ENCODE peak calls at places on chromosomes 12 and 14, in seven cellular contexts. One of them, this sample, is unnamed.

GRCh38 chr12:103664626-103665025 is 77.6 kb downstream of the STAB2 start:
- DNase-seq in fibroblast of pulmonary artery: no peak
- DNase-seq in stimulated activated CD4-positive, alpha-beta T cell treated with anti-CD3 and anti-CD28 coated beads, Interleukin-2, amount 100 ng/mL, for 48 hours: no peak
- DNase-seq in heart right ventricle: no peak
- DNase-seq in fibroblast of lung: no peak
- DNase-seq in natural killer cell: no peak
- DNase-seq in sciatic nerve: no peak
- DNase-seq in this sample: no peak

GRCh38 chr12:100375023-100375737 is 18.3 kb downstream of the SLC17A8 start:
- DNase-seq in fibroblast of lung: peak
- DNase-seq in fibroblast of pulmonary artery: peak
- DNase-seq in heart right ventricle: peak
- DNase-seq in stimulated activated CD4-positive, alpha-beta T cell treated with anti-CD3 and anti-CD28 coated beads, Interleukin-2, amount 100 ng/mL, for 48 hours: no peak
- DNase-seq in sciatic nerve: peak
- DNase-seq in natural killer cell: no peak
- DNase-seq in this sample: no peak

GRCh38 chr14:21626491-21627230 is 8.1 kb downstream of the OR10G2 start:
- DNase-seq in fibroblast of pulmonary artery: no peak
- DNase-seq in stimulated activated CD4-positive, alpha-beta T cell treated with anti-CD3 and anti-CD28 coated beads, Interleukin-2, amount 100 ng/mL, for 48 hours: no peak
- DNase-seq in heart right ventricle: no peak
- DNase-seq in sciatic nerve: no peak
- DNase-seq in fibroblast of lung: no peak
- DNase-seq in natural killer cell: no peak
- DNase-seq in this sample: no peak

GRCh38 chr12:72209096-72209495 is 63.1 kb upstream of the TRHDE start:
- DNase-seq in fibroblast of pulmonary artery: no peak
- DNase-seq in natural killer cell: no peak
- DNase-seq in stimulated activated CD4-positive, alpha-beta T cell treated with anti-CD3 and anti-CD28 coated beads, Interleukin-2, amount 100 ng/mL, for 48 hours: no peak
- DNase-seq in fibroblast of lung: no peak
- DNase-seq in sciatic nerve: no peak
- DNase-seq in heart right ventricle: no peak
- DNase-seq in this sample: no peak

GRCh38 chr14:89621009-89621421 is 204.0 kb upstream of the FOXN3 start:
- DNase-seq in fibroblast of lung: no peak
- DNase-seq in fibroblast of pulmonary artery: no peak
- DNase-seq in natural killer cell: no peak
- DNase-seq in stimulated activated CD4-positive, alpha-beta T cell treated with anti-CD3 and anti-CD28 coated beads, Interleukin-2, amount 100 ng/mL, for 48 hours: peak
- DNase-seq in sciatic nerve: no peak
- DNase-seq in heart right ventricle: no peak
- DNase-seq in this sample: no peak

GRCh38 chr12:58670623-58671022 is 249.7 kb downstream of the LRIG3 start:
- DNase-seq in heart right ventricle: no peak
- DNase-seq in sciatic nerve: no peak
- DNase-seq in natural killer cell: no peak
- DNase-seq in fibroblast of pulmonary artery: no peak
- DNase-seq in fibroblast of lung: peak
- DNase-seq in stimulated activated CD4-positive, alpha-beta T cell treated with anti-CD3 and anti-CD28 coated beads, Interleukin-2, amount 100 ng/mL, for 48 hours: no peak
- DNase-seq in this sample: no peak

GRCh38 chr12:76152161-76152807 is 67.8 kb upstream of the NAP1L1 start:
- DNase-seq in natural killer cell: no peak
- DNase-seq in stimulated activated CD4-positive, alpha-beta T cell treated with anti-CD3 and anti-CD28 coated beads, Interleukin-2, amount 100 ng/mL, for 48 hours: no peak
- DNase-seq in heart right ventricle: no peak
- DNase-seq in fibroblast of pulmonary artery: peak
- DNase-seq in sciatic nerve: no peak
- DNase-seq in fibroblast of lung: no peak
- DNase-seq in this sample: no peak

GRCh38 chr12:71415336-71416231 is 24.0 kb upstream of the LGR5 start:
- DNase-seq in fibroblast of pulmonary artery: peak
- DNase-seq in fibroblast of lung: peak
- DNase-seq in stimulated activated CD4-positive, alpha-beta T cell treated with anti-CD3 and anti-CD28 coated beads, Interleukin-2, amount 100 ng/mL, for 48 hours: no peak
- DNase-seq in natural killer cell: no peak
- DNase-seq in sciatic nerve: no peak
- DNase-seq in heart right ventricle: peak
- DNase-seq in this sample: no peak

GRCh38 chr14:81386379-81386778 is 13.7 kb downstream of the STON2 start:
- DNase-seq in fibroblast of pulmonary artery: no peak
- DNase-seq in heart right ventricle: no peak
- DNase-seq in natural killer cell: no peak
- DNase-seq in stimulated activated CD4-positive, alpha-beta T cell treated with anti-CD3 and anti-CD28 coated beads, Interleukin-2, amount 100 ng/mL, for 48 hours: no peak
- DNase-seq in fibroblast of lung: no peak
- DNase-seq in sciatic nerve: no peak
- DNase-seq in this sample: no peak

GRCh38 chr12:57518920-57519757 is 1.2 kb downstream of the DDIT3 start:
- DNase-seq in fibroblast of pulmonary artery: peak
- DNase-seq in sciatic nerve: no peak
- DNase-seq in fibroblast of lung: peak
- DNase-seq in stimulated activated CD4-positive, alpha-beta T cell treated with anti-CD3 and anti-CD28 coated beads, Interleukin-2, amount 100 ng/mL, for 48 hours: no peak
- DNase-seq in heart right ventricle: peak
- DNase-seq in natural killer cell: no peak
- DNase-seq in this sample: peak

GRCh38 chr12:39138268-39138667 is 232.9 kb upstream of the CPNE8 start:
- DNase-seq in stimulated activated CD4-positive, alpha-beta T cell treated with anti-CD3 and anti-CD28 coated beads, Interleukin-2, amount 100 ng/mL, for 48 hours: no peak
- DNase-seq in fibroblast of pulmonary artery: no peak
- DNase-seq in natural killer cell: no peak
- DNase-seq in heart right ventricle: no peak
- DNase-seq in fibroblast of lung: no peak
- DNase-seq in sciatic nerve: no peak
- DNase-seq in this sample: no peak

GRCh38 chr14:102764220-102764671 is 13.0 kb upstream of the TRAF3 start:
- DNase-seq in fibroblast of pulmonary artery: no peak
- DNase-seq in heart right ventricle: no peak
- DNase-seq in fibroblast of lung: no peak
- DNase-seq in natural killer cell: no peak
- DNase-seq in sciatic nerve: no peak
- DNase-seq in stimulated activated CD4-positive, alpha-beta T cell treated with anti-CD3 and anti-CD28 coated beads, Interleukin-2, amount 100 ng/mL, for 48 hours: no peak
- DNase-seq in this sample: peak

GRCh38 chr14:101939771-101940170 is 24.6 kb upstream of the DYNC1H1 start:
- DNase-seq in sciatic nerve: peak
- DNase-seq in natural killer cell: no peak
- DNase-seq in stimulated activated CD4-positive, alpha-beta T cell treated with anti-CD3 and anti-CD28 coated beads, Interleukin-2, amount 100 ng/mL, for 48 hours: no peak
- DNase-seq in fibroblast of pulmonary artery: no peak
- DNase-seq in fibroblast of lung: no peak
- DNase-seq in heart right ventricle: no peak
- DNase-seq in this sample: no peak

GRCh38 chr14:93936245-93936644 is 9.1 kb downstream of the FAM181A start:
- DNase-seq in sciatic nerve: no peak
- DNase-seq in fibroblast of lung: no peak
- DNase-seq in heart right ventricle: no peak
- DNase-seq in fibroblast of pulmonary artery: no peak
- DNase-seq in natural killer cell: no peak
- DNase-seq in stimulated activated CD4-positive, alpha-beta T cell treated with anti-CD3 and anti-CD28 coated beads, Interleukin-2, amount 100 ng/mL, for 48 hours: no peak
- DNase-seq in this sample: no peak

GRCh38 chr14:76272774-76273173 is 103.2 kb upstream of the ESRRB start:
- DNase-seq in sciatic nerve: no peak
- DNase-seq in fibroblast of pulmonary artery: no peak
- DNase-seq in stimulated activated CD4-positive, alpha-beta T cell treated with anti-CD3 and anti-CD28 coated beads, Interleukin-2, amount 100 ng/mL, for 48 hours: no peak
- DNase-seq in fibroblast of lung: no peak
- DNase-seq in heart right ventricle: no peak
- DNase-seq in natural killer cell: no peak
- DNase-seq in this sample: no peak

GRCh38 chr14:103408491-103409155 is 23.4 kb downstream of the MARK3 start:
- DNase-seq in fibroblast of lung: peak
- DNase-seq in heart right ventricle: no peak
- DNase-seq in natural killer cell: no peak
- DNase-seq in sciatic nerve: no peak
- DNase-seq in fibroblast of pulmonary artery: peak
- DNase-seq in stimulated activated CD4-positive, alpha-beta T cell treated with anti-CD3 and anti-CD28 coated beads, Interleukin-2, amount 100 ng/mL, for 48 hours: no peak
- DNase-seq in this sample: no peak

GRCh38 chr14:56394826-56395543 is 184.6 kb upstream of the TMEM260 start:
- DNase-seq in fibroblast of pulmonary artery: no peak
- DNase-seq in stimulated activated CD4-positive, alpha-beta T cell treated with anti-CD3 and anti-CD28 coated beads, Interleukin-2, amount 100 ng/mL, for 48 hours: no peak
- DNase-seq in fibroblast of lung: no peak
- DNase-seq in sciatic nerve: no peak
- DNase-seq in heart right ventricle: no peak
- DNase-seq in natural killer cell: no peak
- DNase-seq in this sample: no peak

GRCh38 chr12:112961536-112961935 is 16.8 kb upstream of the OAS2 start:
- DNase-seq in natural killer cell: no peak
- DNase-seq in sciatic nerve: no peak
- DNase-seq in fibroblast of pulmonary artery: no peak
- DNase-seq in stimulated activated CD4-positive, alpha-beta T cell treated with anti-CD3 and anti-CD28 coated beads, Interleukin-2, amount 100 ng/mL, for 48 hours: no peak
- DNase-seq in fibroblast of lung: no peak
- DNase-seq in heart right ventricle: no peak
- DNase-seq in this sample: no peak

GRCh38 chr12:52691076-52691764 is 11.0 kb upstream of the KRT1 start:
- DNase-seq in fibroblast of lung: no peak
- DNase-seq in fibroblast of pulmonary artery: no peak
- DNase-seq in natural killer cell: peak
- DNase-seq in heart right ventricle: no peak
- DNase-seq in sciatic nerve: no peak
- DNase-seq in stimulated activated CD4-positive, alpha-beta T cell treated with anti-CD3 and anti-CD28 coated beads, Interleukin-2, amount 100 ng/mL, for 48 hours: peak
- DNase-seq in this sample: no peak

GRCh38 chr12:13950502-13950901 is 30.9 kb downstream of the GRIN2B start:
- DNase-seq in sciatic nerve: no peak
- DNase-seq in fibroblast of lung: no peak
- DNase-seq in heart right ventricle: no peak
- DNase-seq in fibroblast of pulmonary artery: no peak
- DNase-seq in natural killer cell: no peak
- DNase-seq in stimulated activated CD4-positive, alpha-beta T cell treated with anti-CD3 and anti-CD28 coated beads, Interleukin-2, amount 100 ng/mL, for 48 hours: no peak
- DNase-seq in this sample: no peak

GRCh38 chr14:102898776-102899515 is 23.5 kb upstream of the AMN start:
- DNase-seq in heart right ventricle: no peak
- DNase-seq in stimulated activated CD4-positive, alpha-beta T cell treated with anti-CD3 and anti-CD28 coated beads, Interleukin-2, amount 100 ng/mL, for 48 hours: no peak
- DNase-seq in fibroblast of pulmonary artery: no peak
- DNase-seq in natural killer cell: no peak
- DNase-seq in sciatic nerve: no peak
- DNase-seq in fibroblast of lung: no peak
- DNase-seq in this sample: no peak

GRCh38 chr12:123037791-123038190 is 57.3 kb downstream of the ARL6IP4 start:
- DNase-seq in fibroblast of pulmonary artery: no peak
- DNase-seq in sciatic nerve: no peak
- DNase-seq in fibroblast of lung: no peak
- DNase-seq in heart right ventricle: no peak
- DNase-seq in natural killer cell: no peak
- DNase-seq in stimulated activated CD4-positive, alpha-beta T cell treated with anti-CD3 and anti-CD28 coated beads, Interleukin-2, amount 100 ng/mL, for 48 hours: no peak
- DNase-seq in this sample: no peak

This sample was measured in activated B cell treated with CpG ODN at 0.5 μM for 24 hours.